ENCODE peak calls at places on chromosomes 1 and 21, in five cellular contexts. One of them, this sample, is unnamed.

GRCh38 chr1:16617101-16617727 is 3.9 kb upstream of the NBPF1 start:
- DNase-seq in prostate gland: no peak
- DNase-seq in tibial nerve: no peak
- DNase-seq in neuronal stem cell: no peak
- DNase-seq in upper lobe of right lung: peak; percentile 69
- DNase-seq in this sample: peak; percentile 22

GRCh38 chr1:38003261-38004250 is 1.8 kb downstream of the FHL3 start:
- DNase-seq in prostate gland: no peak
- DNase-seq in tibial nerve: no peak
- DNase-seq in neuronal stem cell: no peak
- DNase-seq in upper lobe of right lung: no peak
- DNase-seq in this sample: no peak

GRCh38 chr1:93908394-93909145 is 660 bp downstream of the GCLM start:
- DNase-seq in prostate gland: peak; percentile 12
- DNase-seq in tibial nerve: peak; percentile 5
- DNase-seq in neuronal stem cell: peak; percentile 21
- DNase-seq in upper lobe of right lung: peak; percentile 81
- DNase-seq in this sample: peak; percentile 78

GRCh38 chr1:61457526-61457925 is 267.4 kb downstream of the TM2D1 start:
- DNase-seq in prostate gland: no peak
- DNase-seq in tibial nerve: no peak
- DNase-seq in neuronal stem cell: no peak
- DNase-seq in upper lobe of right lung: no peak
- DNase-seq in this sample: no peak

GRCh38 chr1:228735871-228736586 is 750 bp downstream of the RHOU start:
- DNase-seq in prostate gland: peak; percentile 49
- DNase-seq in tibial nerve: peak; percentile 25
- DNase-seq in neuronal stem cell: no peak
- DNase-seq in upper lobe of right lung: peak; percentile 79
- DNase-seq in this sample: peak; percentile 60

GRCh38 chr1:204098683-204099082 is 25.8 kb downstream of the SOX13 start:
- DNase-seq in prostate gland: no peak
- DNase-seq in tibial nerve: no peak
- DNase-seq in neuronal stem cell: no peak
- DNase-seq in upper lobe of right lung: no peak
- DNase-seq in this sample: no peak

GRCh38 chr1:160326393-160326792 is 16.7 kb downstream of the COPA start:
- DNase-seq in prostate gland: no peak
- DNase-seq in tibial nerve: no peak
- DNase-seq in neuronal stem cell: no peak
- DNase-seq in upper lobe of right lung: no peak
- DNase-seq in this sample: no peak

GRCh38 chr1:17347769-17348592 is 24.0 kb upstream of the PADI6 start:
- DNase-seq in prostate gland: no peak
- DNase-seq in tibial nerve: no peak
- DNase-seq in neuronal stem cell: no peak
- DNase-seq in upper lobe of right lung: peak; percentile 44
- DNase-seq in this sample: no peak

GRCh38 chr1:36448530-36449051 is 1.7 kb downstream of the OSCP1 start:
- DNase-seq in prostate gland: peak; percentile 19
- DNase-seq in tibial nerve: no peak
- DNase-seq in neuronal stem cell: no peak
- DNase-seq in upper lobe of right lung: no peak
- DNase-seq in this sample: no peak

GRCh38 chr1:71031426-71031825 is 16.2 kb downstream of the PTGER3 start:
- DNase-seq in prostate gland: no peak
- DNase-seq in tibial nerve: no peak
- DNase-seq in neuronal stem cell: no peak
- DNase-seq in upper lobe of right lung: no peak
- DNase-seq in this sample: no peak

GRCh38 chr1:225380691-225381090 is 47.1 kb downstream of the LBR start:
- DNase-seq in prostate gland: no peak
- DNase-seq in tibial nerve: no peak
- DNase-seq in neuronal stem cell: no peak
- DNase-seq in upper lobe of right lung: no peak
- DNase-seq in this sample: no peak

GRCh38 chr1:234849824-234850223 is 239.8 kb upstream of the IRF2BP2 start:
- DNase-seq in prostate gland: no peak
- DNase-seq in tibial nerve: no peak
- DNase-seq in neuronal stem cell: no peak
- DNase-seq in upper lobe of right lung: no peak
- DNase-seq in this sample: no peak

GRCh38 chr21:36310016-36310415 is 10.0 kb upstream of the MORC3 start:
- DNase-seq in prostate gland: no peak
- DNase-seq in tibial nerve: no peak
- DNase-seq in neuronal stem cell: no peak
- DNase-seq in upper lobe of right lung: no peak
- DNase-seq in this sample: no peak

GRCh38 chr1:93275634-93276295 is 69.9 kb upstream of the DR1 start:
- DNase-seq in prostate gland: no peak
- DNase-seq in tibial nerve: no peak
- DNase-seq in neuronal stem cell: no peak
- DNase-seq in upper lobe of right lung: no peak
- DNase-seq in this sample: no peak

DNA sequence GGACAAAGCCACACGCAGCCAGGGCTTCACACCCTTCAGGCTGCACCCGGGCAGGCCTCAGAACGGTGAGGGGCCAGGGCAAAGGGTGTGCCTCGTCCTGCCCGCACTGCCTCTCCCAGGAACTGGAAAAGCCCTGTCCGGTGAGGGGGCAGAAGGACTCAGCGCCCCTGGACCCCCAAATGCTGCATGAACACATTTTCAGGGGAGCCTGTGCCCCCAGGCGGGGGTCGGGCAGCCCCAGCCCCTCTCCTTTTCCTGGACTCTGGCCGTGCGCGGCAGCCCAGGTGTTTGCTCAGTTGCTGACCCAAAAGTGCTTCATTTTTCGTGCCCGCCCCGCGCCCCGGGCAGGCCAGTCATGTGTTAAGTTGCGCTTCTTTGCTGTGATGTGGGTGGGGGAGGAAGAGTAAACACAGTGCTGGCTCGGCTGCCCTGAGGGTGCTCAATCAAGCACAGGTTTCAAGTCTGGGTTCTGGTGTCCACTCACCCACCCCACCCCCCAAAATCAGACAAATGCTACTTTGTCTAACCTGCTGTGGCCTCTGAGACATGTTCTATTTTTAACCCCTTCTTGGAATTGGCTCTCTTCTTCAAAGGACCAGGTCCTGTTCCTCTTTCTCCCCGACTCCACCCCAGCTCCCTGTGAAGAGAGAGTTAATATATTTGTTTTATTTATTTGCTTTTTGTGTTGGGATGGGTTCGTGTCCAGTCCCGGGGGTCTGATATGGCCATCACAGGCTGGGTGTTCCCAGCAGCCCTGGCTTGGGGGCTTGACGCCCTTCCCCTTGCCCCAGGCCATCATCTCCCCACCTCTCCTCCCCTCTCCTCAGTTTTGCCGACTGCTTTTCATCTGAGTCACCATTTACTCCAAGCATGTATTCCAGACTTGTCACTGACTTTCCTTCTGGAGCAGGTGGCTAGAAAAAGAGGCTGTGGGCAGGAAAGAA is 8.1 kb downstream of the PSRC1 start:
- DNase-seq in prostate gland: peak; percentile 90
- DNase-seq in tibial nerve: peak; percentile 86
- DNase-seq in neuronal stem cell: no peak
- DNase-seq in upper lobe of right lung: peak; percentile 89
- DNase-seq in this sample: no peak
- H3K4me3 ChIP-seq in prostate gland: no peak overlapping the region
- H3K4me3 ChIP-seq in tibial nerve: peak overlapping the region; percentile 18
- H3K4me3 ChIP-seq in neuronal stem cell: no peak overlapping the region
- H3K4me3 ChIP-seq in upper lobe of right lung: peak overlapping the region; percentile 25
- H3K4me3 ChIP-seq in this sample: no peak overlapping the region

GRCh38 chr1:3014041-3014440 is 7.2 kb upstream of the ACTRT2 start:
- DNase-seq in prostate gland: no peak
- DNase-seq in tibial nerve: no peak
- DNase-seq in neuronal stem cell: no peak
- DNase-seq in upper lobe of right lung: no peak
- DNase-seq in this sample: no peak
- H3K9me3 ChIP-seq in prostate gland: no peaks in the 10 kb centered on the region
- H3K9me3 ChIP-seq in tibial nerve: peaks cover 4% of the 10 kb centered on the region
- H3K9me3 ChIP-seq in neuronal stem cell: no peaks in the 10 kb centered on the region
- H3K9me3 ChIP-seq in upper lobe of right lung: no peaks in the 10 kb centered on the region
- H3K9me3 ChIP-seq in this sample: no peaks in the 10 kb centered on the region

GRCh38 chr21:16215193-16215592 is 485.4 kb downstream of the USP25 start:
- DNase-seq in prostate gland: no peak
- DNase-seq in tibial nerve: no peak
- DNase-seq in neuronal stem cell: no peak
- DNase-seq in upper lobe of right lung: no peak
- DNase-seq in this sample: no peak

GRCh38 chr21:16213518-16213917 is 483.7 kb downstream of the USP25 start:
- DNase-seq in prostate gland: no peak
- DNase-seq in tibial nerve: no peak
- DNase-seq in neuronal stem cell: no peak
- DNase-seq in upper lobe of right lung: no peak
- DNase-seq in this sample: no peak

GRCh38 chr21:16218682-16219343 is 489.0 kb downstream of the USP25 start:
- DNase-seq in prostate gland: no peak
- DNase-seq in tibial nerve: no peak
- DNase-seq in neuronal stem cell: no peak
- DNase-seq in upper lobe of right lung: no peak
- DNase-seq in this sample: no peak

GRCh38 chr21:16211339-16212303 is 481.8 kb downstream of the USP25 start:
- DNase-seq in prostate gland: no peak
- DNase-seq in tibial nerve: no peak
- DNase-seq in neuronal stem cell: no peak
- DNase-seq in upper lobe of right lung: no peak
- DNase-seq in this sample: no peak

DNA sequence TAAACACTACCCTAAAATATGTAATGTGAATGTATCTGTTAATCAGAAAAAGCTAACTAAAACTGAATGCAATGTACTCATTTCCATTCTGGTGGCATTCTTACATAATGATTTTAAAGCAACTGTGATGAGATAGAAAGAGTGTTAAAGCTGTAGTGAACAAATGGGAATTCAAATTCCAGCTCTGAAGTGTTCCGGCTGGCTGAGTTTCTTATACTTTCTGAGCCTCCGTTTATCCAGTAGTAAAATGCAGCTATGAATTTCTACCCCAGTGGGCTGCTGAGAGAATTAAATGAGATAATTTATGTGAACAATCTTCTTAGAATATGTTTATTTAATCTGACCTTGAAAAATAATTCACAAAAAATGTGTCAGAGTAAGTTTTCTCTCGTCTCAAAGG is 486.8 kb downstream of the USP25 start:
- DNase-seq in prostate gland: no peak
- DNase-seq in tibial nerve: no peak
- DNase-seq in neuronal stem cell: no peak
- DNase-seq in upper lobe of right lung: no peak
- DNase-seq in this sample: no peak
- H3K27ac ChIP-seq in prostate gland: no peak overlapping the region
- H3K27ac ChIP-seq in tibial nerve: peak overlapping the region; percentile 2
- H3K27ac ChIP-seq in neuronal stem cell: no peak overlapping the region
- H3K27ac ChIP-seq in upper lobe of right lung: no peak overlapping the region
- H3K27ac ChIP-seq in this sample: no peak overlapping the region

DNA sequence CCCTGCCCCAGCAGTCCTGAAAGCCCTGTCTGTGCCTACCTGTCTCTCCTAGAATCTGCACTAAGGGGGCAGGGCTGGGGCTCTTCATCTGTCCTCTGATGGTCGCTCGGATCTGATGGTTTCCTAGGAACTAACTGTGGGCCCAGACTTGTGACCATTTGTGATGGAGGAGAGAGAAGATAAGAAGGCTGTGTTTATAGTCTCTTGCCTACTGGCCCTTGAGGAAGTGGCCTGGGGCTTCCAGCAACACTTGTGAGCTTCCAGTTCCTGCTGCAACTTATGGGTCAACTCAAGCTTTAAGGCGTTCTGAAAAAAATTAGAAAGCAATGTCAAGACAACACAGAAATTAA is 53.2 kb upstream of the SYNC start:
- DNase-seq in prostate gland: no peak
- DNase-seq in tibial nerve: no peak
- DNase-seq in neuronal stem cell: no peak
- DNase-seq in upper lobe of right lung: no peak
- DNase-seq in this sample: no peak
- H3K4me3 ChIP-seq in prostate gland: peak overlapping the region; percentile 79
- H3K4me3 ChIP-seq in tibial nerve: no peak overlapping the region
- H3K4me3 ChIP-seq in neuronal stem cell: no peak overlapping the region
- H3K4me3 ChIP-seq in upper lobe of right lung: no peak overlapping the region
- H3K4me3 ChIP-seq in this sample: no peak overlapping the region

GRCh38 chr1:247741756-247742155 is 3.3 kb downstream of the OR14K1 start:
- DNase-seq in prostate gland: no peak
- DNase-seq in tibial nerve: no peak
- DNase-seq in neuronal stem cell: no peak
- DNase-seq in upper lobe of right lung: no peak
- DNase-seq in this sample: no peak

GRCh38 chr1:247740721-247741120 is 2.3 kb downstream of the OR14K1 start:
- DNase-seq in prostate gland: no peak
- DNase-seq in tibial nerve: no peak
- DNase-seq in neuronal stem cell: no peak
- DNase-seq in upper lobe of right lung: no peak
- DNase-seq in this sample: no peak

GRCh38 chr1:247738315-247738714 is at the start of gene OR14K1:
- DNase-seq in prostate gland: no peak
- DNase-seq in tibial nerve: no peak
- DNase-seq in neuronal stem cell: no peak
- DNase-seq in upper lobe of right lung: no peak
- DNase-seq in this sample: no peak
- H3K9me3 ChIP-seq in prostate gland: no peaks in the 10 kb centered on the region
- H3K9me3 ChIP-seq in tibial nerve: no peaks in the 10 kb centered on the region
- H3K9me3 ChIP-seq in neuronal stem cell: no peaks in the 10 kb centered on the region
- H3K9me3 ChIP-seq in upper lobe of right lung: no peaks in the 10 kb centered on the region
- H3K9me3 ChIP-seq in this sample: no peaks in the 10 kb centered on the region

GRCh38 chr1:201042663-201043461 is 19.3 kb upstream of the KIF21B start:
- DNase-seq in prostate gland: peak; percentile 62
- DNase-seq in tibial nerve: peak; percentile 70
- DNase-seq in neuronal stem cell: peak; percentile 61
- DNase-seq in upper lobe of right lung: no peak
- DNase-seq in this sample: peak; percentile 74

GRCh38 chr1:201048521-201048920 is 25.0 kb upstream of the KIF21B start:
- DNase-seq in prostate gland: no peak
- DNase-seq in tibial nerve: no peak
- DNase-seq in neuronal stem cell: no peak
- DNase-seq in upper lobe of right lung: no peak
- DNase-seq in this sample: no peak

GRCh38 chr1:201039876-201040275 is 16.4 kb upstream of the KIF21B start:
- DNase-seq in prostate gland: no peak
- DNase-seq in tibial nerve: no peak
- DNase-seq in neuronal stem cell: no peak
- DNase-seq in upper lobe of right lung: no peak
- DNase-seq in this sample: no peak

GRCh38 chr1:201041011-201041410 is 17.5 kb upstream of the KIF21B start:
- DNase-seq in prostate gland: no peak
- DNase-seq in tibial nerve: no peak
- DNase-seq in neuronal stem cell: no peak
- DNase-seq in upper lobe of right lung: no peak
- DNase-seq in this sample: no peak

GRCh38 chr1:201044119-201044518 is 20.6 kb upstream of the KIF21B start:
- DNase-seq in prostate gland: no peak
- DNase-seq in tibial nerve: no peak
- DNase-seq in neuronal stem cell: no peak
- DNase-seq in upper lobe of right lung: no peak
- DNase-seq in this sample: no peak
- H3K27ac ChIP-seq in prostate gland: no peak overlapping the region
- H3K27ac ChIP-seq in tibial nerve: no peak overlapping the region
- H3K27ac ChIP-seq in neuronal stem cell: no peak overlapping the region
- H3K27ac ChIP-seq in upper lobe of right lung: no peak overlapping the region
- H3K27ac ChIP-seq in this sample: no peak overlapping the region

This sample was measured in adrenal gland.